ENCODE peak calls at places on chromosomes 6 and 20, in five cellular contexts. Z is MCF 10A, V is psoas muscle, N is omental fat pad, I is nucleus accumbens. D is an unnamed sample.

GRCh38 chr6:1378224-1379025 is 11.0 kb upstream of the FOXF2 start:
- DNase-seq in Z (no peak), N (no peak), V (no peak), I (no peak), D (no peak)

GRCh38 chr6:73302339-73302738 is 39.3 kb upstream of the KHDC1 start:
- DNase-seq in Z (no peak), N (no peak), V (no peak), I (no peak), D (no peak)

GRCh38 chr6:47822856-47823554 is 41.2 kb downstream of the OPN5 start:
- DNase-seq in N (no peak), Z (no peak), I (no peak), V (no peak), D (no peak)

GRCh38 chr6:116971959-116972358 is 94.9 kb downstream of the RFX6 start:
- DNase-seq in Z (peak), N (no peak), I (no peak), V (no peak), D (peak)

GRCh38 chr6:56335733-56336132 is 88.4 kb upstream of the COL21A1 start:
- DNase-seq in V (no peak), N (no peak), I (no peak), Z (peak), D (peak)

GRCh38 chr20:25669826-25670422 is 26.7 kb downstream of the ZNF337 start:
- DNase-seq in V (no peak), N (no peak), I (no peak), Z (peak), D (peak)

GRCh38 chr6:92989656-92990055 is 429.7 kb downstream of the EPHA7 start:
- DNase-seq in N (no peak), Z (no peak), V (no peak), I (no peak), D (no peak)

GRCh38 chr6:139973602-139974373 is 599.3 kb upstream of the CITED2 start:
- DNase-seq in Z (peak), I (no peak), N (no peak), V (no peak), D (peak)

GRCh38 chr6:44059359-44060342 is 67.6 kb downstream of the MRPL14 start:
- DNase-seq in Z (peak), I (no peak), N (no peak), V (no peak), D (peak)

GRCh38 chr6:81565071-81565470 is 187.4 kb downstream of the TENT5A start:
- DNase-seq in V (no peak), N (no peak), I (no peak), Z (no peak), D (peak)

GRCh38 chr6:40482532-40482931 is 104.6 kb downstream of the LRFN2 start:
- DNase-seq in V (no peak), I (peak), Z (no peak), N (no peak), D (no peak)

GRCh38 chr6:156308604-156309003 is 468.6 kb upstream of the ARID1B start:
- DNase-seq in Z (no peak), N (no peak), I (no peak), V (no peak), D (no peak)

GRCh38 chr6:24478903-24479302 is 10.5 kb downstream of the GPLD1 start:
- DNase-seq in Z (no peak), I (no peak), N (no peak), V (no peak), D (no peak)

GRCh38 chr6:145214570-145214969 is 520.8 kb downstream of the EPM2A start:
- DNase-seq in I (no peak), V (no peak), Z (peak), N (no peak), D (peak)

GRCh38 chr6:105616521-105616920 is 213.6 kb upstream of the PREP start:
- DNase-seq in N (no peak), I (no peak), Z (peak), V (no peak), D (no peak)

GRCh38 chr6:37168809-37169457 is 1.0 kb upstream of the PIM1 start:
- DNase-seq in N (peak), V (no peak), Z (no peak), I (no peak), D (no peak)

GRCh38 chr6:57021086-57021720 is 25.3 kb upstream of the KIAA1586 start:
- DNase-seq in Z (peak), N (no peak), I (no peak), V (no peak), D (peak)

GRCh38 chr6:115131709-115132490 is 789.1 kb upstream of the HS3ST5 start:
- DNase-seq in N (no peak), V (no peak), Z (no peak), I (no peak), D (no peak)

GRCh38 chr20:62751551-62752150 is 43.0 kb downstream of the NTSR1 start:
- DNase-seq in Z (no peak), I (no peak), V (peak), N (no peak), D (no peak)

GRCh38 chr6:111845441-111845871 is 27.8 kb downstream of the FYN start:
- DNase-seq in I (no peak), Z (no peak), N (no peak), V (no peak), D (no peak)

GRCh38 chr20:57893364-57894001 is 183.7 kb upstream of the PMEPA1 start:
- DNase-seq in I (no peak), Z (no peak), V (no peak), N (no peak), D (no peak)

GRCh38 chr6:16725145-16725864 is 36.0 kb downstream of the ATXN1 start:
- DNase-seq in I (no peak), N (no peak), Z (peak), V (no peak), D (peak)

GRCh38 chr6:23650676-23651075 is 475.3 kb upstream of the NRSN1 start:
- DNase-seq in I (peak), V (no peak), N (no peak), Z (no peak), D (no peak)

GRCh38 chr6:144957236-144957937 is 672.3 kb downstream of the UTRN start:
- DNase-seq in Z (no peak), I (no peak), N (no peak), V (no peak), D (no peak)

GRCh38 chr20:57195023-57195758 is 71.2 kb downstream of the BMP7 start:
- DNase-seq in V (peak), I (no peak), N (no peak), Z (peak), D (no peak)

GRCh38 chr6:20038805-20039204 is 173.5 kb downstream of the MBOAT1 start:
- DNase-seq in N (no peak), V (no peak), I (no peak), Z (peak), D (no peak)

GRCh38 chr20:23143986-23144695 is 58.0 kb upstream of the CD93 start:
- DNase-seq in Z (no peak), N (peak), I (no peak), V (peak), D (no peak)

GRCh38 chr6:22873531-22874136 is 304.3 kb downstream of the HDGFL1 start:
- DNase-seq in V (no peak), N (no peak), I (no peak), Z (peak), D (peak)

GRCh38 chr6:106702451-106703110 is 73.2 kb downstream of the QRSL1 start:
- DNase-seq in V (no peak), I (no peak), Z (no peak), N (no peak), D (no peak)

D was measured in fibroblast of the aortic adventitia.